ENCODE peak calls at places on chromosomes 6 and 20, in nine cellular contexts. I is MCF 10A, N is glutamatergic neuron, K is fibroblast of lung, A is heart right ventricle, E is progenitor cell of endocrine pancreas, Q is brain microvascular endothelial cell, U is body of pancreas, B is AG09309. W is an unnamed sample.
A peak's percentile ranks its signal among the peaks of the same experiment; 100 is the strongest.

GRCh38 chr6:25961619-25962367 is 809 bp upstream of the TRIM38 start:
- DNase-seq in I (peak; percentile 1), N (no peak), K (no peak), A (no peak), E (no peak), Q (no peak), U (no peak), B (no peak), W (no peak)

GRCh38 chr20:24622856-24623255 is 153.4 kb downstream of the SYNDIG1 start:
- DNase-seq in I (no peak), N (no peak), K (peak; percentile 45), A (no peak), E (no peak), Q (no peak), U (no peak), B (no peak), W (no peak)

GRCh38 chr20:3661836-3662665 is 1.1 kb downstream of the GFRA4 start:
- DNase-seq in I (no peak), N (no peak), K (no peak), A (no peak), E (no peak), Q (no peak), U (no peak), B (no peak), W (no peak)

GRCh38 chr6:2734517-2735076 is 16.1 kb downstream of the MYLK4 start:
- DNase-seq in I (peak; percentile 14), N (no peak), K (no peak), A (no peak), E (no peak), Q (no peak), U (no peak), B (no peak), W (no peak)

GRCh38 chr6:146355521-146356100 is 188.0 kb upstream of the RAB32 start:
- DNase-seq in I (peak; percentile 8), N (no peak), K (no peak), A (no peak), E (no peak), Q (no peak), U (no peak), B (no peak), W (no peak)

GRCh38 chr6:42279144-42279781 is 61.6 kb upstream of the MRPS10 start:
- DNase-seq in I (peak; percentile 90), N (no peak), K (peak; percentile 79), A (peak; percentile 25), E (no peak), Q (peak; percentile 13), U (no peak), B (no peak), W (no peak)

GRCh38 chr20:47351643-47352331 is 4.7 kb downstream of the ZMYND8 start:
- DNase-seq in I (no peak), N (no peak), K (no peak), A (no peak), E (no peak), Q (no peak), U (no peak), B (no peak), W (no peak)

GRCh38 chr6:69917834-69918233 is 51.5 kb downstream of the COL19A1 start:
- DNase-seq in I (peak; percentile 55), N (no peak), K (peak; percentile 32), A (no peak), E (no peak), Q (peak; percentile 88), U (no peak), B (no peak), W (no peak)

GRCh38 chr20:48107560-48107959 is 322.3 kb upstream of the SULF2 start:
- DNase-seq in I (peak; percentile 84), N (no peak), K (peak; percentile 20), A (no peak), E (no peak), Q (no peak), U (no peak), B (peak; percentile 29), W (no peak)

GRCh38 chr6:81262656-81263055 is 489.8 kb downstream of the TENT5A start:
- DNase-seq in I (no peak), N (no peak), K (no peak), A (no peak), E (no peak), Q (no peak), U (no peak), B (no peak), W (no peak)

GRCh38 chr6:87198496-87198895 is 43.1 kb downstream of the ZNF292 start:
- DNase-seq in I (peak; percentile 32), N (no peak), K (peak; percentile 85), A (no peak), E (no peak), Q (no peak), U (no peak), B (no peak), W (no peak)

GRCh38 chr20:32914031-32914430 is 55.3 kb downstream of the EFCAB8 start:
- DNase-seq in I (no peak), N (no peak), K (no peak), A (no peak), E (no peak), Q (no peak), U (no peak), B (no peak), W (no peak)

GRCh38 chr6:159772196-159772595 is 10.4 kb downstream of the ACAT2 start:
- DNase-seq in I (no peak), N (no peak), K (no peak), A (no peak), E (no peak), Q (no peak), U (no peak), B (no peak), W (no peak)

GRCh38 chr20:61874421-61875068 is 191.1 kb downstream of the TAF4 start:
- DNase-seq in I (peak; percentile 11), N (peak; percentile 46), K (peak; percentile 14), A (peak; percentile 33), E (no peak), Q (no peak), U (peak; percentile 4), B (peak; percentile 3), W (no peak)
- TF ChIP-seq CTCF in I (peak; percentile 30), N (no peak), K (no peak), A (peak; percentile 15), E (no peak), Q (peak; percentile 36), U (no peak), B (peak; percentile 57), W (no peak)

GRCh38 chr20:8523684-8524083 is 391.6 kb downstream of the PLCB1 start:
- DNase-seq in I (peak; percentile 11), N (no peak), K (peak; percentile 30), A (no peak), E (no peak), Q (no peak), U (peak; percentile 9), B (no peak), W (no peak)
- TF ChIP-seq CTCF in I (no peak), N (no peak), K (no peak), A (no peak), E (no peak), Q (peak; percentile 33), U (no peak), B (no peak), W (no peak)

GRCh38 chr20:62859721-62860120 is 1.9 kb downstream of the TCFL5 start:
- DNase-seq in I (no peak), N (no peak), K (no peak), A (no peak), E (no peak), Q (no peak), U (no peak), B (no peak), W (no peak)

GRCh38 chr20:62861732-62862336 is at the start of gene TCFL5:
- DNase-seq in I (peak; percentile 75), N (peak; percentile 94), K (peak; percentile 88), A (peak; percentile 94), E (peak; percentile 86), Q (peak; percentile 70), U (peak; percentile 81), B (no peak), W (peak; percentile 99)

GRCh38 chr20:62858059-62858458 is 3.6 kb downstream of the TCFL5 start:
- DNase-seq in I (no peak), N (no peak), K (no peak), A (no peak), E (no peak), Q (no peak), U (no peak), B (no peak), W (no peak)

GRCh38 chr20:62860924-62861691 is 514 bp downstream of the TCFL5 start:
- DNase-seq in I (no peak), N (peak; percentile 53), K (no peak), A (no peak), E (no peak), Q (no peak), U (no peak), B (no peak), W (no peak)

GRCh38 chr20:62860391-62860923 is 1.2 kb downstream of the TCFL5 start:
- DNase-seq in I (peak; percentile 48), N (no peak), K (peak; percentile 55), A (no peak), E (no peak), Q (no peak), U (no peak), B (no peak), W (no peak)
- TF ChIP-seq CTCF in I (no peak), N (no peak), K (no peak), A (no peak), E (no peak), Q (peak; percentile 28), U (no peak), B (no peak), W (no peak)

DNA sequence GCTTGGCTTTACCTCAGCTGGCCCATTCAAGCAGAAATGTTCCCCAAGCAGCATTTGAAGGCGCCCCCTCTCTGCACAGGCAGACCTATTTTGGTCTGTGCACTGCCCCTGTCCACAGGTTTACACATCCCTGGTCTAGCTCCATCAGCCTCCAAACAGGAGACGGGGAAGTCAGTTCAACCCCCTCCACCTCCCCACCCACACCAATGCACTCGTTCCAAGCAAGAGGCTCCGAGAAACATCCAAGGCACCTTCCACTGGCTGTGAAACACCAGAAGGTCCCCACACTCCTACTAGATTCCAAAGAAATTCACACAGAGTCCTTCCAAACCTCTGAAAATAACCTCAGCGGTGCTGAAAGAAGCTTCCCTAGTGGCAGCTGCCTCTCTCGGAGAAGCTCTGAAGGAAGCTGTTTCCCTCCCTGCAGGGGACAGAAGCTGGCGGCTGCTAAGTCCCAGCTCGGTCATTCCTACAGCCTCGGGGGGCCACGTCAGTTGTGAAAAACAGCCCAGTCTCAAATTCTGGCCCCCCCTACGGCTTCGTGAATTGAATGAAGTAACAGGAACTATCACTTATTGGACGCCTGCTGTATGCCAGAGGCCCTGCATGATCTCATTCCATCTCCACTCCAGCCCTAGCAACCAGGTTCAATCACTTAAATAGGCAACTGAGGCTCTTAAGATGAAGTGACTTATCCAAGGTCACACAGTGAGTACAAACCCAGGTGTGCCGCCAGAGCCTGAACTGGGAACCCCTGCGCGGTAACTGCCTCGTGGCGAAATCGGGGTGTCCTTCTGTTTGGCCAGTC is 815 bp downstream of the SPATA2 start:
- DNase-seq in I (no peak), N (no peak), K (no peak), A (no peak), E (no peak), Q (no peak), U (peak; percentile 68), B (no peak), W (peak; percentile 36)
- TF ChIP-seq CTCF in I (no peak), N (no peak), K (no peak), A (no peak), E (no peak), Q (no peak), U (no peak), B (no peak), W (no peak)